ENCODE peak calls at places on chromosomes 3 and 15, in ten cellular contexts. One of them, this sample, is unnamed.

GRCh38 chr3:129855454-129856419 is 37.8 kb downstream of the TMCC1 start:
- DNase-seq in tibial nerve: no peak
- DNase-seq in fibroblast of lung: peak; percentile 67
- DNase-seq in heart left ventricle: no peak
- DNase-seq in ovary: no peak
- DNase-seq in sigmoid colon: no peak
- DNase-seq in lower lobe of right lung: no peak
- DNase-seq in HL-60: peak; percentile 17
- DNase-seq in cardiac muscle cell: no peak
- DNase-seq in GM23338: no peak
- DNase-seq in this sample: peak; percentile 78

GRCh38 chr3:101216710-101217457 is 103.5 kb downstream of the IMPG2 start:
- DNase-seq in tibial nerve: peak; percentile 29
- DNase-seq in ovary: no peak
- DNase-seq in GM23338: no peak
- DNase-seq in cardiac muscle cell: no peak
- DNase-seq in fibroblast of lung: peak; percentile 12
- DNase-seq in lower lobe of right lung: peak; percentile 44
- DNase-seq in heart left ventricle: no peak
- DNase-seq in sigmoid colon: peak; percentile 85
- DNase-seq in HL-60: no peak
- DNase-seq in this sample: peak; percentile 47

GRCh38 chr3:26437678-26438077 is 184.9 kb upstream of the LRRC3B start:
- DNase-seq in cardiac muscle cell: no peak
- DNase-seq in sigmoid colon: no peak
- DNase-seq in fibroblast of lung: peak; percentile 80
- DNase-seq in heart left ventricle: no peak
- DNase-seq in HL-60: no peak
- DNase-seq in lower lobe of right lung: no peak
- DNase-seq in tibial nerve: no peak
- DNase-seq in GM23338: no peak
- DNase-seq in ovary: no peak
- DNase-seq in this sample: peak; percentile 94

GRCh38 chr3:150783920-150784746 is 21.2 kb upstream of the SIAH2 start:
- DNase-seq in ovary: no peak
- DNase-seq in heart left ventricle: no peak
- DNase-seq in sigmoid colon: no peak
- DNase-seq in GM23338: no peak
- DNase-seq in fibroblast of lung: no peak
- DNase-seq in cardiac muscle cell: no peak
- DNase-seq in HL-60: no peak
- DNase-seq in lower lobe of right lung: no peak
- DNase-seq in tibial nerve: no peak
- DNase-seq in this sample: peak; percentile 98

GRCh38 chr3:42831321-42831713 is 22.1 kb downstream of the ACKR2 start:
- DNase-seq in fibroblast of lung: peak; percentile 18
- DNase-seq in tibial nerve: peak; percentile 66
- DNase-seq in lower lobe of right lung: peak; percentile 69
- DNase-seq in ovary: peak; percentile 49
- DNase-seq in sigmoid colon: peak; percentile 79
- DNase-seq in HL-60: peak; percentile 30
- DNase-seq in heart left ventricle: peak; percentile 57
- DNase-seq in GM23338: peak; percentile 94
- DNase-seq in cardiac muscle cell: peak; percentile 80
- DNase-seq in this sample: peak; percentile 56

GRCh38 chr3:159859424-159859823 is 129.2 kb upstream of the IL12A start:
- DNase-seq in heart left ventricle: no peak
- DNase-seq in lower lobe of right lung: no peak
- DNase-seq in ovary: no peak
- DNase-seq in sigmoid colon: no peak
- DNase-seq in HL-60: no peak
- DNase-seq in fibroblast of lung: no peak
- DNase-seq in tibial nerve: no peak
- DNase-seq in cardiac muscle cell: no peak
- DNase-seq in GM23338: no peak
- DNase-seq in this sample: no peak

GRCh38 chr15:43440721-43441281 is 52.2 kb downstream of the TP53BP1 start:
- DNase-seq in HL-60: peak; percentile 79
- DNase-seq in lower lobe of right lung: no peak
- DNase-seq in sigmoid colon: peak; percentile 68
- DNase-seq in GM23338: peak; percentile 45
- DNase-seq in tibial nerve: no peak
- DNase-seq in ovary: no peak
- DNase-seq in cardiac muscle cell: no peak
- DNase-seq in fibroblast of lung: peak; percentile 98
- DNase-seq in heart left ventricle: peak; percentile 25
- DNase-seq in this sample: peak; percentile 98

GRCh38 chr3:21390856-21391255 is 360.2 kb downstream of the ZNF385D start:
- DNase-seq in fibroblast of lung: peak; percentile 93
- DNase-seq in heart left ventricle: no peak
- DNase-seq in tibial nerve: no peak
- DNase-seq in GM23338: peak; percentile 3
- DNase-seq in cardiac muscle cell: no peak
- DNase-seq in sigmoid colon: no peak
- DNase-seq in ovary: no peak
- DNase-seq in HL-60: no peak
- DNase-seq in lower lobe of right lung: no peak
- DNase-seq in this sample: no peak

GRCh38 chr3:172641291-172641690 is 69.6 kb downstream of the NCEH1 start:
- DNase-seq in heart left ventricle: no peak
- DNase-seq in fibroblast of lung: no peak
- DNase-seq in ovary: no peak
- DNase-seq in HL-60: no peak
- DNase-seq in cardiac muscle cell: no peak
- DNase-seq in tibial nerve: no peak
- DNase-seq in GM23338: no peak
- DNase-seq in lower lobe of right lung: no peak
- DNase-seq in sigmoid colon: no peak
- DNase-seq in this sample: no peak

GRCh38 chr3:193572426-193572908 is 17.8 kb upstream of the ATP13A4 start:
- DNase-seq in fibroblast of lung: peak; percentile 51
- DNase-seq in lower lobe of right lung: no peak
- DNase-seq in HL-60: no peak
- DNase-seq in GM23338: peak; percentile 84
- DNase-seq in sigmoid colon: peak; percentile 67
- DNase-seq in heart left ventricle: peak; percentile 37
- DNase-seq in cardiac muscle cell: peak; percentile 82
- DNase-seq in tibial nerve: no peak
- DNase-seq in ovary: peak; percentile 44
- DNase-seq in this sample: peak; percentile 61

GRCh38 chr3:55708242-55708641 is 221.1 kb upstream of the WNT5A start:
- DNase-seq in HL-60: no peak
- DNase-seq in ovary: no peak
- DNase-seq in tibial nerve: no peak
- DNase-seq in GM23338: no peak
- DNase-seq in lower lobe of right lung: no peak
- DNase-seq in fibroblast of lung: no peak
- DNase-seq in sigmoid colon: no peak
- DNase-seq in cardiac muscle cell: peak; percentile 84
- DNase-seq in heart left ventricle: no peak
- DNase-seq in this sample: no peak

GRCh38 chr3:126356373-126357298 is 572 bp downstream of the KLF15 start:
- DNase-seq in fibroblast of lung: no peak
- DNase-seq in cardiac muscle cell: peak; percentile 64
- DNase-seq in heart left ventricle: peak; percentile 29
- DNase-seq in ovary: peak; percentile 83
- DNase-seq in GM23338: peak; percentile 41
- DNase-seq in sigmoid colon: peak; percentile 82
- DNase-seq in tibial nerve: no peak
- DNase-seq in HL-60: peak; percentile 10
- DNase-seq in lower lobe of right lung: peak; percentile 69
- DNase-seq in this sample: no peak

GRCh38 chr15:66765478-66766281 is 63.6 kb downstream of the SMAD6 start:
- DNase-seq in lower lobe of right lung: peak; percentile 88
- DNase-seq in ovary: peak; percentile 43
- DNase-seq in tibial nerve: no peak
- DNase-seq in sigmoid colon: peak; percentile 60
- DNase-seq in heart left ventricle: peak; percentile 43
- DNase-seq in HL-60: peak; percentile 73
- DNase-seq in cardiac muscle cell: no peak
- DNase-seq in fibroblast of lung: peak; percentile 77
- DNase-seq in GM23338: no peak
- DNase-seq in this sample: peak; percentile 61

GRCh38 chr3:138188013-138188352 is 882 bp downstream of the ARMC8 start:
- DNase-seq in ovary: no peak
- DNase-seq in HL-60: no peak
- DNase-seq in cardiac muscle cell: no peak
- DNase-seq in tibial nerve: no peak
- DNase-seq in GM23338: no peak
- DNase-seq in lower lobe of right lung: no peak
- DNase-seq in sigmoid colon: peak; percentile 66
- DNase-seq in heart left ventricle: no peak
- DNase-seq in fibroblast of lung: peak; percentile 64
- DNase-seq in this sample: peak; percentile 62

GRCh38 chr3:127652246-127652995 is 20.3 kb upstream of the ABTB1 start:
- DNase-seq in GM23338: peak; percentile 91
- DNase-seq in HL-60: no peak
- DNase-seq in tibial nerve: no peak
- DNase-seq in cardiac muscle cell: peak; percentile 82
- DNase-seq in lower lobe of right lung: peak; percentile 64
- DNase-seq in sigmoid colon: peak; percentile 77
- DNase-seq in ovary: peak; percentile 61
- DNase-seq in fibroblast of lung: peak; percentile 31
- DNase-seq in heart left ventricle: peak; percentile 61
- DNase-seq in this sample: peak; percentile 28

GRCh38 chr15:74283366-74283765 is 47.2 kb downstream of the CCDC33 start:
- DNase-seq in cardiac muscle cell: no peak
- DNase-seq in tibial nerve: no peak
- DNase-seq in fibroblast of lung: no peak
- DNase-seq in sigmoid colon: no peak
- DNase-seq in heart left ventricle: no peak
- DNase-seq in GM23338: no peak
- DNase-seq in ovary: no peak
- DNase-seq in HL-60: no peak
- DNase-seq in lower lobe of right lung: no peak
- DNase-seq in this sample: no peak
- H3K27me3 ChIP-seq in cardiac muscle cell: no peaks in the 10 kb centered on the region
- H3K27me3 ChIP-seq in tibial nerve: no peaks in the 10 kb centered on the region
- H3K27me3 ChIP-seq in fibroblast of lung: peaks cover 20% of the 10 kb centered on the region
- H3K27me3 ChIP-seq in sigmoid colon: peaks cover 10% of the 10 kb centered on the region
- H3K27me3 ChIP-seq in heart left ventricle: no peaks in the 10 kb centered on the region
- H3K27me3 ChIP-seq in GM23338: peaks cover 4% of the 10 kb centered on the region
- H3K27me3 ChIP-seq in ovary: no peaks in the 10 kb centered on the region
- H3K27me3 ChIP-seq in HL-60: peaks cover 3% of the 10 kb centered on the region
- H3K27me3 ChIP-seq in lower lobe of right lung: peaks cover 27% of the 10 kb centered on the region
- H3K27me3 ChIP-seq in this sample: peaks cover 10% of the 10 kb centered on the region

DNA sequence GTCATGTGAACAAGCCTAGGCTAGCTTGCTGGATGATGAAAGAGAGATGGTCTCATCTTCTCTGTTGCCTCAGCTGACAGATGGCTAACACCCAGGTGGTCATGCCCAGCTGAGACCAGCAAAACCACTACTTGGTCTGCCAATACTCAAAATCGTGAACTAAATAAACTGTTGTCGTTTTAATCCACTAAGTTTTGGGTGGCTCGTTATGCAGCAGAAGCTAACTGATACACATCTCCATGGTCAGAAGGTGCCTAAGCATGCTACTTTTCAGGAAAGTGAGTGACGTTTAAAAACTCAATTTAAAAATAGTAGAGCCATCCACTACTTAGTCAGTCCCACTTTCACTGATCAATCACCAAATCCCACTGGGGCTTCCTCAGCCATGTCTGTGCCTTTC is 52.8 kb downstream of the CCR4 start:
- DNase-seq in GM23338: no peak
- DNase-seq in tibial nerve: no peak
- DNase-seq in HL-60: no peak
- DNase-seq in fibroblast of lung: no peak
- DNase-seq in ovary: no peak
- DNase-seq in sigmoid colon: no peak
- DNase-seq in lower lobe of right lung: no peak
- DNase-seq in heart left ventricle: no peak
- DNase-seq in cardiac muscle cell: no peak
- DNase-seq in this sample: peak; percentile 12
- H3K4me3 ChIP-seq in GM23338: no peak overlapping the region
- H3K4me3 ChIP-seq in tibial nerve: no peak overlapping the region
- H3K4me3 ChIP-seq in HL-60: no peak overlapping the region
- H3K4me3 ChIP-seq in fibroblast of lung: no peak overlapping the region
- H3K4me3 ChIP-seq in ovary: no peak overlapping the region
- H3K4me3 ChIP-seq in sigmoid colon: no peak overlapping the region
- H3K4me3 ChIP-seq in lower lobe of right lung: no peak overlapping the region
- H3K4me3 ChIP-seq in heart left ventricle: no peak overlapping the region
- H3K4me3 ChIP-seq in cardiac muscle cell: no peak overlapping the region
- H3K4me3 ChIP-seq in this sample: no peak overlapping the region

GRCh38 chr15:31131853-31132375 is 30.4 kb upstream of the TRPM1 start:
- DNase-seq in sigmoid colon: no peak
- DNase-seq in fibroblast of lung: no peak
- DNase-seq in tibial nerve: no peak
- DNase-seq in lower lobe of right lung: no peak
- DNase-seq in cardiac muscle cell: no peak
- DNase-seq in HL-60: no peak
- DNase-seq in GM23338: no peak
- DNase-seq in heart left ventricle: no peak
- DNase-seq in ovary: no peak
- DNase-seq in this sample: no peak

GRCh38 chr15:31136612-31137328 is 35.2 kb upstream of the TRPM1 start:
- DNase-seq in lower lobe of right lung: no peak
- DNase-seq in ovary: no peak
- DNase-seq in sigmoid colon: no peak
- DNase-seq in fibroblast of lung: no peak
- DNase-seq in cardiac muscle cell: no peak
- DNase-seq in HL-60: no peak
- DNase-seq in GM23338: no peak
- DNase-seq in tibial nerve: no peak
- DNase-seq in heart left ventricle: no peak
- DNase-seq in this sample: no peak

GRCh38 chr15:31133890-31134289 is 32.4 kb upstream of the TRPM1 start:
- DNase-seq in tibial nerve: no peak
- DNase-seq in ovary: no peak
- DNase-seq in GM23338: no peak
- DNase-seq in lower lobe of right lung: no peak
- DNase-seq in heart left ventricle: no peak
- DNase-seq in fibroblast of lung: no peak
- DNase-seq in cardiac muscle cell: no peak
- DNase-seq in HL-60: no peak
- DNase-seq in sigmoid colon: no peak
- DNase-seq in this sample: no peak

GRCh38 chr15:31135523-31135922 is 34.0 kb upstream of the TRPM1 start:
- DNase-seq in fibroblast of lung: no peak
- DNase-seq in GM23338: no peak
- DNase-seq in sigmoid colon: no peak
- DNase-seq in cardiac muscle cell: no peak
- DNase-seq in heart left ventricle: no peak
- DNase-seq in ovary: no peak
- DNase-seq in lower lobe of right lung: no peak
- DNase-seq in tibial nerve: no peak
- DNase-seq in HL-60: peak; percentile 41
- DNase-seq in this sample: no peak

GRCh38 chr15:31136016-31136415 is 34.5 kb upstream of the TRPM1 start:
- DNase-seq in GM23338: peak; percentile 58
- DNase-seq in ovary: no peak
- DNase-seq in heart left ventricle: no peak
- DNase-seq in fibroblast of lung: no peak
- DNase-seq in lower lobe of right lung: no peak
- DNase-seq in cardiac muscle cell: no peak
- DNase-seq in sigmoid colon: no peak
- DNase-seq in tibial nerve: no peak
- DNase-seq in HL-60: no peak
- DNase-seq in this sample: no peak
- TF ChIP-seq CTCF in GM23338: peak; percentile 49
- TF ChIP-seq CTCF in ovary: no peak
- TF ChIP-seq CTCF in heart left ventricle: no peak
- TF ChIP-seq CTCF in fibroblast of lung: no peak
- TF ChIP-seq CTCF in lower lobe of right lung: no peak
- TF ChIP-seq CTCF in cardiac muscle cell: no peak
- TF ChIP-seq CTCF in sigmoid colon: no peak
- TF ChIP-seq CTCF in tibial nerve: no peak
- TF ChIP-seq CTCF in HL-60: no peak
- TF ChIP-seq CTCF in this sample: no peak

GRCh38 chr15:77821188-77821958 is 188.7 kb upstream of the LINGO1 start:
- DNase-seq in cardiac muscle cell: peak; percentile 82
- DNase-seq in HL-60: no peak
- DNase-seq in lower lobe of right lung: no peak
- DNase-seq in tibial nerve: peak; percentile 20
- DNase-seq in sigmoid colon: no peak
- DNase-seq in ovary: peak; percentile 57
- DNase-seq in heart left ventricle: peak; percentile 44
- DNase-seq in GM23338: peak; percentile 84
- DNase-seq in fibroblast of lung: peak; percentile 49
- DNase-seq in this sample: peak; percentile 42
- H3K27me3 ChIP-seq in cardiac muscle cell: peaks cover 71% of the 10 kb centered on the region
- H3K27me3 ChIP-seq in HL-60: peaks cover 34% of the 10 kb centered on the region
- H3K27me3 ChIP-seq in lower lobe of right lung: peaks cover 61% of the 10 kb centered on the region
- H3K27me3 ChIP-seq in tibial nerve: no peaks in the 10 kb centered on the region
- H3K27me3 ChIP-seq in sigmoid colon: peaks cover 32% of the 10 kb centered on the region
- H3K27me3 ChIP-seq in ovary: no peaks in the 10 kb centered on the region
- H3K27me3 ChIP-seq in heart left ventricle: peaks cover 26% of the 10 kb centered on the region
- H3K27me3 ChIP-seq in GM23338: peaks cover 44% of the 10 kb centered on the region
- H3K27me3 ChIP-seq in fibroblast of lung: peaks cover 33% of the 10 kb centered on the region
- H3K27me3 ChIP-seq in this sample: peaks cover 23% of the 10 kb centered on the region